ENCODE peak calls at places on chromosomes 2 and 18, in nine cellular contexts. B, R, H, E, L, P, G, V and J are unnamed samples.
A peak's percentile ranks its signal among the peaks of the same experiment; 100 is the strongest.

GRCh38 chr2:173625315-173625714 is 270.6 kb downstream of the CDCA7 start:
- DNase-seq in B (no peak), R (no peak), H (no peak), E (no peak), L (no peak), P (no peak), G (no peak), V (no peak), J (no peak)

GRCh38 chr2:57696016-57696415 is 350.6 kb upstream of the VRK2 start:
- DNase-seq in B (no peak), R (no peak), H (no peak), E (no peak), L (no peak), P (no peak), G (no peak), V (no peak), J (no peak)

GRCh38 chr2:37323770-37324535 is 680 bp downstream of the PRKD3 start:
- DNase-seq in B (peak; percentile 67), R (no peak), H (peak; percentile 53), E (no peak), L (no peak), P (peak; percentile 31), G (peak; percentile 5), V (peak; percentile 20), J (no peak)

GRCh38 chr2:37737507-37737906 is 66.1 kb upstream of the CDC42EP3 start:
- DNase-seq in B (no peak), R (no peak), H (no peak), E (no peak), L (no peak), P (peak; percentile 27), G (no peak), V (no peak), J (no peak)

GRCh38 chr18:58162127-58162526 is 118.1 kb downstream of the NEDD4L start:
- DNase-seq in B (no peak), R (no peak), H (no peak), E (no peak), L (no peak), P (no peak), G (no peak), V (no peak), J (no peak)

GRCh38 chr18:30992231-30992630 is 50.3 kb downstream of the DSC3 start:
- DNase-seq in B (no peak), R (no peak), H (no peak), E (no peak), L (no peak), P (no peak), G (no peak), V (no peak), J (no peak)

GRCh38 chr18:8586956-8587355 is 22.3 kb upstream of the RAB12 start:
- DNase-seq in B (no peak), R (no peak), H (no peak), E (no peak), L (no peak), P (no peak), G (no peak), V (no peak), J (no peak)

GRCh38 chr2:46490521-46491141 is 11.3 kb downstream of the TMEM247 start:
- DNase-seq in B (no peak), R (no peak), H (no peak), E (peak; percentile 42), L (peak; percentile 70), P (no peak), G (no peak), V (no peak), J (no peak)

GRCh38 chr2:98702127-98702802 is 28.7 kb downstream of the MGAT4A start:
- DNase-seq in B (peak; percentile 37), R (no peak), H (no peak), E (no peak), L (no peak), P (no peak), G (no peak), V (no peak), J (no peak)